ENCODE peak calls at places on chromosome 10, in eight cellular contexts. V is astrocyte; Q is mesendoderm; Y is CD4-positive, alpha-beta memory T cell; I is body of pancreas; E is esophagus squamous epithelium; K is GM12878; G is uterus. X is an unnamed sample.

GRCh38 chr10:6347391-6347951 is 144.7 kb downstream of the PFKFB3 start:
- DNase-seq in V (peak; percentile 31), Q (peak; percentile 46), Y (no peak), I (no peak), E (no peak), K (peak; percentile 12), G (no peak), X (no peak)

GRCh38 chr10:11863353-11864105 is 40.4 kb downstream of the PROSER2 start:
- DNase-seq in V (no peak), Q (no peak), Y (peak; percentile 65), I (no peak), E (no peak), K (peak; percentile 76), G (no peak), X (peak; percentile 33)

GRCh38 chr10:89426230-89426868 is 12.0 kb downstream of the IFIT5 start:
- DNase-seq in V (peak; percentile 33), Q (peak; percentile 67), Y (no peak), I (peak; percentile 39), E (no peak), K (no peak), G (no peak), X (peak; percentile 23)

GRCh38 chr10:24962998-24963397 is 10.6 kb upstream of the PRTFDC1 start:
- DNase-seq in V (peak; percentile 80), Q (no peak), Y (no peak), I (peak; percentile 58), E (no peak), K (no peak), G (no peak), X (no peak)

GRCh38 chr10:125709553-125710266 is 9.8 kb upstream of the EDRF1 start:
- DNase-seq in V (peak; percentile 22), Q (peak; percentile 3), Y (no peak), I (no peak), E (no peak), K (no peak), G (no peak), X (no peak)

GRCh38 chr10:79937661-79938226 is 11.2 kb downstream of the SFTPD start:
- DNase-seq in V (no peak), Q (no peak), Y (no peak), I (no peak), E (no peak), K (no peak), G (no peak), X (no peak)

GRCh38 chr10:132319853-132320669 is 11.9 kb upstream of the LRRC27 start:
- DNase-seq in V (peak; percentile 87), Q (no peak), Y (no peak), I (no peak), E (no peak), K (peak; percentile 66), G (no peak), X (no peak)

GRCh38 chr10:27506280-27506679 is 2.2 kb downstream of the RAB18 start:
- DNase-seq in V (no peak), Q (no peak), Y (no peak), I (no peak), E (no peak), K (no peak), G (no peak), X (no peak)

GRCh38 chr10:77959384-77959783 is 32.8 kb upstream of the DLG5 start:
- DNase-seq in V (peak; percentile 38), Q (no peak), Y (no peak), I (no peak), E (no peak), K (no peak), G (no peak), X (no peak)

GRCh38 chr10:36578306-36578705 is 547.1 kb upstream of the ANKRD30A start:
- DNase-seq in V (peak; percentile 74), Q (no peak), Y (no peak), I (no peak), E (no peak), K (no peak), G (no peak), X (no peak)

GRCh38 chr10:62384057-62384446 is 9.9 kb downstream of the ZNF365 start:
- DNase-seq in V (peak; percentile 98), Q (no peak), Y (peak; percentile 72), I (no peak), E (no peak), K (peak; percentile 5), G (no peak), X (no peak)

GRCh38 chr10:113882240-113882639 is 27.8 kb downstream of the NHLRC2 start:
- DNase-seq in V (no peak), Q (no peak), Y (no peak), I (no peak), E (no peak), K (no peak), G (no peak), X (no peak)

GRCh38 chr10:99266383-99266782 is 30.7 kb upstream of the HPSE2 start:
- DNase-seq in V (no peak), Q (peak; percentile 45), Y (no peak), I (no peak), E (no peak), K (no peak), G (no peak), X (no peak)

GRCh38 chr10:75977146-75977545 is 545.7 kb downstream of the LRMDA start:
- DNase-seq in V (no peak), Q (no peak), Y (no peak), I (no peak), E (no peak), K (no peak), G (peak; percentile 31), X (no peak)

GRCh38 chr10:87593702-87594101 is 66.0 kb upstream of the PAPSS2 start:
- DNase-seq in V (no peak), Q (no peak), Y (no peak), I (no peak), E (no peak), K (no peak), G (no peak), X (no peak)

DNA sequence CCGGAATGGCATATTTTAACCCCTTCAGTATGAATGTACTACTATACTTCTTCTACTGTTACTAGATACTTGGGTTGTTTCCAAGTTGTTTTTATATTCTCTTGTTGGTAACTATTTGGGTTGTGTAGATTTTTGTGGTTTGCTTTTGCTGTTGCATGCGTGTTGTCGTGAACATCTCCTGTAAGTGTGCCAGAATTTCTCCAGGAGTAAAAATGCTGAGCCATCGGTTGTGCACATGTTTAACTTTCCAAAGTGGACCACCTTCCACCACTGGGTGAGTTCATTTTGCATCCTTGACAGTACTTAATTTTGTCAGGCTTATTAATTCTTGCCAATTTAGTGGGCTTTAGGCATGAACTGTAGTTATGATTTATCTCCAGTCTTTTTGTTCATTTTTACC is 47.9 kb downstream of the CSGALNACT2 start:
- DNase-seq in V (no peak), Q (no peak), Y (no peak), I (no peak), E (no peak), K (no peak), G (no peak), X (no peak)
- H3K36me3 ChIP-seq in V (peaks cover 21% of the 10 kb centered on the region), Q (no peaks in the 10 kb centered on the region), Y (peaks cover 11% of the 10 kb centered on the region), I (peaks cover 2% of the 10 kb centered on the region), E (peaks cover 53% of the 10 kb centered on the region), K (no peaks in the 10 kb centered on the region), G (no peaks in the 10 kb centered on the region), X (peaks cover 41% of the 10 kb centered on the region)

GRCh38 chr10:13830385-13830784 is 243.6 kb downstream of the PRPF18 start:
- DNase-seq in V (no peak), Q (no peak), Y (no peak), I (no peak), E (no peak), K (no peak), G (no peak), X (no peak)

GRCh38 chr10:13831711-13832110 is 244.9 kb downstream of the PRPF18 start:
- DNase-seq in V (no peak), Q (peak; percentile 57), Y (no peak), I (no peak), E (no peak), K (peak; percentile 43), G (no peak), X (no peak)

GRCh38 chr10:13837966-13838365 is 251.2 kb downstream of the PRPF18 start:
- DNase-seq in V (no peak), Q (no peak), Y (no peak), I (no peak), E (no peak), K (no peak), G (no peak), X (no peak)

GRCh38 chr10:13839030-13839429 is 252.3 kb downstream of the PRPF18 start:
- DNase-seq in V (no peak), Q (no peak), Y (no peak), I (no peak), E (no peak), K (no peak), G (no peak), X (no peak)

DNA sequence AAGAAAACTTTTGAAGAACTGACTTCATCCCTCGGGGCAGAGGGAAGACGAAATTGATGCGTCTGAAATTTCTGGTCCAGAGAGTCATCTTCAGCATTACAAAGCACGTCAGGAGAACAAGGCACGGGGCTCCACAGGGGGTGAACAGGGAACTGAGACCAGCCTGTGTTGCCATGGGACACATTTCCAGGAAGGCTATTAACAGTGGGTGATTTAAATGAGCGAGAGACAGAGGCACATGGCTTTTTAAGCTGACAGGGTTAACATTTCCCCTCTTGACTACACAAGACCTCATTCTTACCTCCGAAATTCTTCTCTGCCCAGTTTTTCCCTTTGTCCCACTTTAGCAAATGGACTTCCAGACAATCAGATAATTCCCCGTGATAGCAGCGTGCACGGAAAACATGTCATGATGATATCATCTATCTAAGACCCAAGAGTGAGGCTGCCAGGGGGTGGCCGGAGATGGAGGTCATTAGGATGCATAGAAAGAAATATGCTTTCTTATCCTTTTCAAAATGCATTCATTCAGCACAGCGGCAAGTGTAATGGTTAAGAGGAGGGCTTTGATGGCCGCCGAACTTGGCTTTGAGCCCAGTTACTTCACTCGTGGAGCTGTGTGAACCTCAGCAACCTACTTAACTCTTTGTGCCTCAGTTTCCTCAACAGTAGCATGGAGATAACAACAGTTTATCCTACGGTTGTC is 248.0 kb downstream of the PRPF18 start:
- DNase-seq in V (peak; percentile 70), Q (peak; percentile 27), Y (no peak), I (no peak), E (no peak), K (no peak), G (no peak), X (no peak)
- H3K4me3 ChIP-seq in V (no peak overlapping the region), Q (no peak overlapping the region), Y (no peak overlapping the region), I (no peak overlapping the region), E (no peak overlapping the region), K (no peak overlapping the region), G (no peak overlapping the region), X (no peak overlapping the region)

GRCh38 chr10:123166618-123167017 is 12.4 kb downstream of the BUB3 start:
- DNase-seq in V (no peak), Q (no peak), Y (no peak), I (no peak), E (no peak), K (no peak), G (no peak), X (no peak)

GRCh38 chr10:123175389-123176387 is 21.5 kb downstream of the BUB3 start:
- DNase-seq in V (no peak), Q (no peak), Y (no peak), I (no peak), E (no peak), K (no peak), G (no peak), X (no peak)

GRCh38 chr10:123165445-123166072 is 11.4 kb downstream of the BUB3 start:
- DNase-seq in V (no peak), Q (peak; percentile 24), Y (no peak), I (no peak), E (no peak), K (no peak), G (no peak), X (no peak)

GRCh38 chr10:123170961-123171360 is 16.8 kb downstream of the BUB3 start:
- DNase-seq in V (no peak), Q (no peak), Y (no peak), I (no peak), E (no peak), K (no peak), G (no peak), X (no peak)
- H3K36me3 ChIP-seq in V (peaks cover 15% of the 10 kb centered on the region), Q (peaks cover 10% of the 10 kb centered on the region), Y (peaks cover 12% of the 10 kb centered on the region), I (no peaks in the 10 kb centered on the region), E (peaks cover 64% of the 10 kb centered on the region), K (peaks cover 9% of the 10 kb centered on the region), G (no peaks in the 10 kb centered on the region), X (peaks cover 31% of the 10 kb centered on the region)

GRCh38 chr10:72335394-72336258 is 19.1 kb downstream of the DNAJB12 start:
- DNase-seq in V (no peak), Q (no peak), Y (peak; percentile 66), I (peak; percentile 90), E (peak; percentile 42), K (no peak), G (peak; percentile 67), X (peak; percentile 56)
- H3K4me3 ChIP-seq in V (no peak overlapping the region), Q (no peak overlapping the region), Y (peak overlapping the region; percentile 38), I (no peak overlapping the region), E (peak overlapping the region; percentile 1), K (no peak overlapping the region), G (no peak overlapping the region), X (peak overlapping the region; percentile 50)

X was measured in naive thymus-derived CD4-positive, alpha-beta T cell.